ENCODE peak calls at places on chromosomes 4 and X, in four cellular contexts. M, Q, C and P are unnamed samples.

GRCh38 chrX:20212486-20213089 is 54.1 kb downstream of the RPS6KA3 start:
- DNase-seq in M (no peak), Q (no peak), C (no peak), P (no peak)

GRCh38 chrX:52380993-52381392 is 12.2 kb downstream of the XAGE2 start:
- DNase-seq in M (no peak), Q (no peak), C (no peak), P (no peak)

GRCh38 chr4:1822568-1823544 is 29.8 kb downstream of the FGFR3 start:
- DNase-seq in M (no peak), Q (no peak), C (no peak), P (no peak)

GRCh38 chr4:88320780-88321373 is 36.5 kb upstream of the PPM1K start:
- DNase-seq in M (peak), Q (no peak), C (no peak), P (peak)

GRCh38 chrX:48854898-48855297 is 19.5 kb upstream of the PCSK1N start:
- DNase-seq in M (no peak), Q (no peak), C (no peak), P (no peak)

GRCh38 chrX:275967-276587 is 5.1 kb upstream of the PLCXD1 start:
- DNase-seq in M (peak), Q (no peak), C (no peak), P (no peak)

GRCh38 chrX:153200462-153200861 is 21.4 kb downstream of the MAGEA1 start:
- DNase-seq in M (no peak), Q (no peak), C (no peak), P (no peak)

GRCh38 chr4:153374471-153374870 is 30.0 kb downstream of the MND1 start:
- DNase-seq in M (no peak), Q (no peak), C (peak), P (no peak)

GRCh38 chr4:8601086-8601485 is 8.5 kb downstream of the CPZ start:
- DNase-seq in M (no peak), Q (no peak), C (no peak), P (no peak)

GRCh38 chr4:56783986-56784385 is 37.5 kb downstream of the SPINK2 start:
- DNase-seq in M (no peak), Q (no peak), C (no peak), P (no peak)

GRCh38 chr4:54099959-54100606 is at the start of gene GSX2:
- DNase-seq in M (no peak), Q (no peak), C (no peak), P (no peak)

GRCh38 chr4:138344064-138344463 is 101.9 kb upstream of the SLC7A11 start:
- DNase-seq in M (no peak), Q (no peak), C (no peak), P (no peak)

GRCh38 chr4:89468632-89469031 is 161.0 kb upstream of the GPRIN3 start:
- DNase-seq in M (no peak), Q (no peak), C (no peak), P (no peak)

GRCh38 chr4:139011220-139011950 is 4.2 kb upstream of the NOCT start:
- DNase-seq in M (no peak), Q (no peak), C (no peak), P (no peak)

GRCh38 chr4:108385076-108385475 is 216.3 kb upstream of the LEF1 start:
- DNase-seq in M (no peak), Q (no peak), C (no peak), P (no peak)

GRCh38 chr4:64781737-64782326 is 372.6 kb upstream of the TECRL start:
- DNase-seq in M (no peak), Q (no peak), C (no peak), P (no peak)

GRCh38 chr4:7863911-7864681 is 75.6 kb downstream of the AFAP1 start:
- DNase-seq in M (peak), Q (no peak), C (no peak), P (no peak)

GRCh38 chr4:110636231-110636676 is 13.4 kb upstream of the PITX2 start:
- DNase-seq in M (no peak), Q (no peak), C (peak), P (no peak)

GRCh38 chrX:134885336-134886016 is 105.3 kb upstream of the SMIM10 start:
- DNase-seq in M (no peak), Q (no peak), C (no peak), P (no peak)

GRCh38 chrX:120372667-120373370 is 10.9 kb downstream of the ATP1B4 start:
- DNase-seq in M (no peak), Q (no peak), C (no peak), P (no peak)

GRCh38 chr4:1356181-1356998 is 9.4 kb downstream of the UVSSA start:
- DNase-seq in M (peak), Q (no peak), C (no peak), P (no peak)

GRCh38 chr4:20544645-20545044 is 155.6 kb upstream of the PACRGL start:
- DNase-seq in M (no peak), Q (no peak), C (no peak), P (no peak)

GRCh38 chr4:87865960-87866598 is 33.3 kb downstream of the MEPE start:
- DNase-seq in M (no peak), Q (peak), C (no peak), P (peak)

GRCh38 chr4:141283563-141283962 is 62.9 kb downstream of the ZNF330 start:
- DNase-seq in M (no peak), Q (no peak), C (no peak), P (no peak)

GRCh38 chr4:83043801-83044407 is 8.9 kb downstream of the COPS4 start:
- DNase-seq in M (no peak), Q (peak), C (peak), P (peak)

GRCh38 chr4:102713096-102713495 is 47.7 kb downstream of the MANBA start:
- DNase-seq in M (no peak), Q (no peak), C (peak), P (no peak)

GRCh38 chr4:5138389-5138788 is 87.1 kb downstream of the STK32B start:
- DNase-seq in M (no peak), Q (no peak), C (no peak), P (no peak)

GRCh38 chr4:95023110-95023509 is 265.4 kb downstream of the BMPR1B start:
- DNase-seq in M (no peak), Q (no peak), C (no peak), P (no peak)

GRCh38 chr4:102430511-102430910 is 70.6 kb upstream of the NFKB1 start:
- DNase-seq in M (no peak), Q (no peak), C (no peak), P (no peak)

GRCh38 chr4:154126276-154126675 is 337.4 kb upstream of the SFRP2 start:
- DNase-seq in M (no peak), Q (no peak), C (no peak), P (no peak)

GRCh38 chr4:184845367-184846011 is 19.7 kb upstream of the ACSL1 start:
- DNase-seq in M (no peak), Q (peak), C (peak), P (peak)